ENCODE peak calls at places on chromosomes 6 and 20, in four cellular contexts. J is K562, E is tibial artery, N is fibroblast of lung. W is an unnamed sample.
A peak's percentile ranks its signal among the peaks of the same experiment; 100 is the strongest.

GRCh38 chr6:42230320-42231034 is 12.8 kb upstream of the MRPS10 start:
- DNase-seq in J (peak; percentile 40), E (no peak), N (no peak), W (peak; percentile 29)

GRCh38 chr20:17557675-17558006 is 12.2 kb upstream of the DSTN start:
- DNase-seq in J (peak; percentile 7), E (no peak), N (peak; percentile 92), W (no peak)

GRCh38 chr6:106026748-106027147 is 59.4 kb upstream of the PRDM1 start:
- DNase-seq in J (no peak), E (no peak), N (peak; percentile 33), W (no peak)

GRCh38 chr20:62499758-62500236 is 24.0 kb upstream of the GATA5 start:
- DNase-seq in J (no peak), E (no peak), N (no peak), W (no peak)

GRCh38 chr20:53793783-53794383 is 200.2 kb upstream of the ZNF217 start:
- DNase-seq in J (no peak), E (no peak), N (no peak), W (no peak)

GRCh38 chr6:30931959-30932645 is at the start of gene SFTA2:
- DNase-seq in J (no peak), E (no peak), N (no peak), W (peak; percentile 65)

GRCh38 chr6:119322715-119323350 is 26.7 kb downstream of the MAN1A1 start:
- DNase-seq in J (no peak), E (no peak), N (no peak), W (no peak)

GRCh38 chr20:48975955-48976354 is 54.4 kb downstream of the ARFGEF2 start:
- DNase-seq in J (no peak), E (no peak), N (no peak), W (no peak)

GRCh38 chr20:47227119-47227518 is 129.4 kb downstream of the ZMYND8 start:
- DNase-seq in J (no peak), E (no peak), N (no peak), W (no peak)
- H3K36me3 ChIP-seq in J (peaks cover 98% of the 10 kb centered on the region), E (peaks cover 66% of the 10 kb centered on the region), N (peaks cover 13% of the 10 kb centered on the region), W (peaks cover 25% of the 10 kb centered on the region)

DNA sequence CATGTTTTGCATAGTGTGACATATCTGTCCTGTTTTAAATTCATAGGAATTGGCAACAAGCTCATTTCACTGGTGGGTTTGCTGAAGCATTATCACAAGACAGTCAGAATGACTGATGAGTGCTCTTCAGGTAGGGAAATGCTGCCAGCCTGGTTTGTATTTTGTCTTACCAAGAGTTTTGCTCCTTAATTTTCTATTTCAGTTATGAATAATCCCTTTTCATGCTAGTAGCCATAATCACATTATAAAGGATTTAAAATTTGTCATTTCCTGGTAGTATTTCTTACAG is 209.0 kb downstream of the SOX4 start:
- DNase-seq in J (no peak), E (no peak), N (no peak), W (no peak)
- H3K4me3 ChIP-seq in J (no peak overlapping the region), E (no peak overlapping the region), N (no peak overlapping the region), W (no peak overlapping the region)

GRCh38 chr6:158539363-158539762 is 20.5 kb upstream of the TMEM181 start:
- DNase-seq in J (no peak), E (no peak), N (no peak), W (no peak)
- H3K27me3 ChIP-seq in J (peaks cover 54% of the 10 kb centered on the region), E (no peaks in the 10 kb centered on the region), N (peaks cover 21% of the 10 kb centered on the region), W (no peaks in the 10 kb centered on the region)

DNA sequence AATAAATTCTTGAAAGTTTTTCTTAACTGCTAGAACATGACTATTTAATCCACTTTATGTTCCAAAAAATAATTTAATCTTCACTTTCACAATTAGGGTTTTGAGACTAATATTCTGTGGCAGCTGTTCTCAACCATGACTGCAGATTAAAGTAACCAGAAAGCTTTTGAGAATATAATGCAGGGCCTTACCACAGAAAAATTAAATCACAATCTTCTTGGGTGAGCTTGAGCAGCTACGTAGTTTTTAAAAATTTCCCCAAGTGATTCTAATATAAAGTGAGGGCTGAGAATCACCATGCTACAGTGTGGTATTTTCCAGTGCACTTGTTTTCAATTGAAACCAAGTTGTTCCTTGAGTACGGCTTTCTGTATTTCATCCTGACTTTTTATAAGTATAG is 196.6 kb upstream of the PTCHD4 start:
- DNase-seq in J (no peak), E (no peak), N (no peak), W (no peak)
- H3K36me3 ChIP-seq in J (no peaks in the 10 kb centered on the region), E (no peaks in the 10 kb centered on the region), N (no peaks in the 10 kb centered on the region), W (no peaks in the 10 kb centered on the region)

GRCh38 chr6:40710626-40711354 is 123.6 kb upstream of the LRFN2 start:
- DNase-seq in J (no peak), E (no peak), N (no peak), W (no peak)
- H3K4me3 ChIP-seq in J (no peak overlapping the region), E (no peak overlapping the region), N (no peak overlapping the region), W (no peak overlapping the region)

W was measured in Caco-2.